ENCODE peak calls at places on chromosomes 5 and 9, in five cellular contexts. One of them, this sample, is unnamed.

GRCh38 chr9:35923927-35924763 is 14.9 kb downstream of the SPAAR start:
- DNase-seq in T follicular helper cell: no peak
- DNase-seq in foreskin fibroblast: peak
- DNase-seq in psoas muscle: no peak
- DNase-seq in thyroid gland: peak
- DNase-seq in this sample: no peak

GRCh38 chr9:27561697-27562096 is 11.6 kb downstream of the C9orf72 start:
- DNase-seq in thyroid gland: no peak
- DNase-seq in psoas muscle: no peak
- DNase-seq in T follicular helper cell: no peak
- DNase-seq in foreskin fibroblast: no peak
- DNase-seq in this sample: no peak

GRCh38 chr5:94621763-94622162 is 3.3 kb downstream of the SLF1 start:
- DNase-seq in psoas muscle: no peak
- DNase-seq in T follicular helper cell: no peak
- DNase-seq in thyroid gland: no peak
- DNase-seq in foreskin fibroblast: no peak
- DNase-seq in this sample: no peak

GRCh38 chr9:127078988-127079387 is 43.4 kb downstream of the ANGPTL2 start:
- DNase-seq in psoas muscle: no peak
- DNase-seq in foreskin fibroblast: no peak
- DNase-seq in T follicular helper cell: no peak
- DNase-seq in thyroid gland: no peak
- DNase-seq in this sample: no peak

GRCh38 chr5:6557807-6558575 is 74.9 kb downstream of the NSUN2 start:
- DNase-seq in foreskin fibroblast: no peak
- DNase-seq in T follicular helper cell: no peak
- DNase-seq in thyroid gland: no peak
- DNase-seq in psoas muscle: no peak
- DNase-seq in this sample: no peak

GRCh38 chr9:105007143-105007542 is 79.2 kb upstream of the ABCA1 start:
- DNase-seq in thyroid gland: no peak
- DNase-seq in T follicular helper cell: no peak
- DNase-seq in psoas muscle: no peak
- DNase-seq in foreskin fibroblast: peak
- DNase-seq in this sample: peak

GRCh38 chr5:87266914-87267573 is 639 bp upstream of the RASA1 start:
- DNase-seq in psoas muscle: no peak
- DNase-seq in foreskin fibroblast: no peak
- DNase-seq in thyroid gland: no peak
- DNase-seq in T follicular helper cell: no peak
- DNase-seq in this sample: no peak

GRCh38 chr5:139458580-139459407 is 3.7 kb downstream of the ECSCR start:
- DNase-seq in psoas muscle: no peak
- DNase-seq in T follicular helper cell: peak
- DNase-seq in thyroid gland: peak
- DNase-seq in foreskin fibroblast: peak
- DNase-seq in this sample: peak

GRCh38 chr9:128208943-128209695 is 5.9 kb downstream of the DNM1 start:
- DNase-seq in psoas muscle: no peak
- DNase-seq in T follicular helper cell: no peak
- DNase-seq in foreskin fibroblast: no peak
- DNase-seq in thyroid gland: no peak
- DNase-seq in this sample: no peak

GRCh38 chr5:139660105-139660915 is 12.2 kb downstream of the CXXC5 start:
- DNase-seq in psoas muscle: peak
- DNase-seq in foreskin fibroblast: peak
- DNase-seq in T follicular helper cell: no peak
- DNase-seq in thyroid gland: peak
- DNase-seq in this sample: peak

GRCh38 chr5:65774346-65774745 is 52.3 kb downstream of the NLN start:
- DNase-seq in thyroid gland: no peak
- DNase-seq in T follicular helper cell: no peak
- DNase-seq in foreskin fibroblast: peak
- DNase-seq in psoas muscle: no peak
- DNase-seq in this sample: no peak

GRCh38 chr5:169142264-169142970 is 158.5 kb downstream of the SLIT3 start:
- DNase-seq in foreskin fibroblast: no peak
- DNase-seq in psoas muscle: peak
- DNase-seq in T follicular helper cell: no peak
- DNase-seq in thyroid gland: peak
- DNase-seq in this sample: peak

GRCh38 chr9:26744362-26744965 is 148.1 kb downstream of the CAAP1 start:
- DNase-seq in T follicular helper cell: no peak
- DNase-seq in foreskin fibroblast: peak
- DNase-seq in thyroid gland: no peak
- DNase-seq in psoas muscle: no peak
- DNase-seq in this sample: no peak

GRCh38 chr9:14075218-14075617 is 238.7 kb downstream of the NFIB start:
- DNase-seq in thyroid gland: no peak
- DNase-seq in T follicular helper cell: no peak
- DNase-seq in psoas muscle: no peak
- DNase-seq in foreskin fibroblast: no peak
- DNase-seq in this sample: no peak

GRCh38 chr5:113054899-113055298 is 78.3 kb downstream of the DCP2 start:
- DNase-seq in foreskin fibroblast: no peak
- DNase-seq in psoas muscle: no peak
- DNase-seq in T follicular helper cell: no peak
- DNase-seq in thyroid gland: no peak
- DNase-seq in this sample: no peak

GRCh38 chr9:113682297-113682771 is 193.8 kb upstream of the ZNF618 start:
- DNase-seq in foreskin fibroblast: peak
- DNase-seq in psoas muscle: peak
- DNase-seq in T follicular helper cell: no peak
- DNase-seq in thyroid gland: peak
- DNase-seq in this sample: peak

GRCh38 chr9:93009337-93010015 is 49.0 kb upstream of the SUSD3 start:
- DNase-seq in foreskin fibroblast: no peak
- DNase-seq in psoas muscle: peak
- DNase-seq in T follicular helper cell: no peak
- DNase-seq in thyroid gland: peak
- DNase-seq in this sample: no peak

GRCh38 chr9:35798658-35799366 is 7.4 kb downstream of the NPR2 start:
- DNase-seq in psoas muscle: no peak
- DNase-seq in T follicular helper cell: no peak
- DNase-seq in foreskin fibroblast: peak
- DNase-seq in thyroid gland: no peak
- DNase-seq in this sample: no peak

GRCh38 chr5:6358434-6358820 is 19.9 kb downstream of the MED10 start:
- DNase-seq in foreskin fibroblast: no peak
- DNase-seq in T follicular helper cell: no peak
- DNase-seq in psoas muscle: no peak
- DNase-seq in thyroid gland: no peak
- DNase-seq in this sample: no peak

GRCh38 chr5:58240286-58240685 is 219.6 kb downstream of the PLK2 start:
- DNase-seq in thyroid gland: no peak
- DNase-seq in psoas muscle: no peak
- DNase-seq in foreskin fibroblast: peak
- DNase-seq in T follicular helper cell: no peak
- DNase-seq in this sample: no peak

GRCh38 chr5:98911221-98912040 is 17.4 kb downstream of the CHD1 start:
- DNase-seq in thyroid gland: no peak
- DNase-seq in psoas muscle: no peak
- DNase-seq in foreskin fibroblast: peak
- DNase-seq in T follicular helper cell: no peak
- DNase-seq in this sample: no peak

GRCh38 chr9:108259917-108260675 is 595.7 kb downstream of the ACTL7B start:
- DNase-seq in foreskin fibroblast: peak
- DNase-seq in psoas muscle: no peak
- DNase-seq in T follicular helper cell: no peak
- DNase-seq in thyroid gland: no peak
- DNase-seq in this sample: no peak

GRCh38 chr9:131478421-131478868 is 24.3 kb upstream of the POMT1 start:
- DNase-seq in T follicular helper cell: peak
- DNase-seq in thyroid gland: peak
- DNase-seq in foreskin fibroblast: peak
- DNase-seq in psoas muscle: peak
- DNase-seq in this sample: peak

GRCh38 chr9:125544988-125545651 is 161.9 kb downstream of the MAPKAP1 start:
- DNase-seq in thyroid gland: peak
- DNase-seq in T follicular helper cell: no peak
- DNase-seq in psoas muscle: no peak
- DNase-seq in foreskin fibroblast: peak
- DNase-seq in this sample: peak

GRCh38 chr9:13274901-13275641 is 4.4 kb downstream of the MPDZ start:
- DNase-seq in T follicular helper cell: no peak
- DNase-seq in thyroid gland: no peak
- DNase-seq in foreskin fibroblast: peak
- DNase-seq in psoas muscle: no peak
- DNase-seq in this sample: no peak

GRCh38 chr9:36744678-36745077 is 172.0 kb downstream of the MELK start:
- DNase-seq in psoas muscle: no peak
- DNase-seq in T follicular helper cell: no peak
- DNase-seq in foreskin fibroblast: no peak
- DNase-seq in thyroid gland: no peak
- DNase-seq in this sample: no peak

GRCh38 chr5:129511291-129511690 is 51.2 kb downstream of the ADAMTS19 start:
- DNase-seq in T follicular helper cell: no peak
- DNase-seq in thyroid gland: no peak
- DNase-seq in foreskin fibroblast: peak
- DNase-seq in psoas muscle: no peak
- DNase-seq in this sample: no peak

GRCh38 chr9:96514825-96515218 is 64.9 kb downstream of the HABP4 start:
- DNase-seq in psoas muscle: no peak
- DNase-seq in thyroid gland: no peak
- DNase-seq in T follicular helper cell: no peak
- DNase-seq in foreskin fibroblast: peak
- DNase-seq in this sample: no peak

GRCh38 chr9:132669329-132669635 is 501 bp downstream of the DDX31 start:
- DNase-seq in T follicular helper cell: no peak
- DNase-seq in thyroid gland: no peak
- DNase-seq in foreskin fibroblast: no peak
- DNase-seq in psoas muscle: no peak
- DNase-seq in this sample: no peak

GRCh38 chr5:53902524-53902923 is 342.1 kb downstream of the NDUFS4 start:
- DNase-seq in psoas muscle: no peak
- DNase-seq in T follicular helper cell: no peak
- DNase-seq in foreskin fibroblast: no peak
- DNase-seq in thyroid gland: no peak
- DNase-seq in this sample: no peak

GRCh38 chr5:10315824-10316509 is 8.3 kb upstream of the CMBL start:
- DNase-seq in psoas muscle: no peak
- DNase-seq in foreskin fibroblast: no peak
- DNase-seq in thyroid gland: peak
- DNase-seq in T follicular helper cell: no peak
- DNase-seq in this sample: no peak

GRCh38 chr5:73160239-73160671 is 12.7 kb upstream of the TMEM174 start:
- DNase-seq in foreskin fibroblast: no peak
- DNase-seq in psoas muscle: no peak
- DNase-seq in thyroid gland: no peak
- DNase-seq in T follicular helper cell: peak
- DNase-seq in this sample: no peak

GRCh38 chr9:110261631-110262030 is 5.3 kb upstream of the TXN start:
- DNase-seq in T follicular helper cell: no peak
- DNase-seq in psoas muscle: no peak
- DNase-seq in foreskin fibroblast: peak
- DNase-seq in thyroid gland: no peak
- DNase-seq in this sample: no peak

GRCh38 chr5:158943057-158943456 is 156.7 kb downstream of the EBF1 start:
- DNase-seq in psoas muscle: peak
- DNase-seq in thyroid gland: no peak
- DNase-seq in T follicular helper cell: no peak
- DNase-seq in foreskin fibroblast: peak
- DNase-seq in this sample: peak

GRCh38 chr5:137034764-137035479 is 464.2 kb downstream of the SPOCK1 start:
- DNase-seq in foreskin fibroblast: no peak
- DNase-seq in psoas muscle: no peak
- DNase-seq in T follicular helper cell: no peak
- DNase-seq in thyroid gland: no peak
- DNase-seq in this sample: no peak

This sample was measured in body of pancreas.